ENCODE peak calls at places on chromosome 18, in four cellular contexts. Q, J, N and D are unnamed samples. For H3K36me3 and H3K4me1, the result is how much of the 10 kb centered on the place peaks cover.

GRCh38 chr18:9950289-9951016 is 36.6 kb downstream of the VAPA start:
- DNase-seq in Q (peak), J (no peak), N (no peak), D (no peak)

GRCh38 chr18:58276640-58277456 is 232.8 kb downstream of the NEDD4L start:
- DNase-seq in Q (no peak), J (peak), N (no peak), D (no peak)

GRCh38 chr18:52045946-52046345 is 294.1 kb upstream of the DCC start:
- DNase-seq in Q (no peak), J (no peak), N (no peak), D (no peak)

GRCh38 chr18:50013363-50014138 is 181.4 kb downstream of the MYO5B start:
- DNase-seq in Q (peak), J (no peak), N (no peak), D (no peak)

GRCh38 chr18:33746261-33746660 is 168.2 kb downstream of the ASXL3 start:
- DNase-seq in Q (no peak), J (no peak), N (no peak), D (no peak)

GRCh38 chr18:8929381-8929780 is 173.1 kb upstream of the NDUFV2 start:
- DNase-seq in Q (no peak), J (no peak), N (no peak), D (no peak)

GRCh38 chr18:46484971-46485370 is 172.0 kb downstream of the LOXHD1 start:
- DNase-seq in Q (no peak), J (no peak), N (no peak), D (no peak)

GRCh38 chr18:68176901-68177300 is 538.0 kb downstream of the TMX3 start:
- DNase-seq in Q (no peak), J (no peak), N (no peak), D (no peak)

GRCh38 chr18:41077076-41077475 is 878.0 kb upstream of the PIK3C3 start:
- DNase-seq in Q (no peak), J (no peak), N (no peak), D (no peak)

DNA sequence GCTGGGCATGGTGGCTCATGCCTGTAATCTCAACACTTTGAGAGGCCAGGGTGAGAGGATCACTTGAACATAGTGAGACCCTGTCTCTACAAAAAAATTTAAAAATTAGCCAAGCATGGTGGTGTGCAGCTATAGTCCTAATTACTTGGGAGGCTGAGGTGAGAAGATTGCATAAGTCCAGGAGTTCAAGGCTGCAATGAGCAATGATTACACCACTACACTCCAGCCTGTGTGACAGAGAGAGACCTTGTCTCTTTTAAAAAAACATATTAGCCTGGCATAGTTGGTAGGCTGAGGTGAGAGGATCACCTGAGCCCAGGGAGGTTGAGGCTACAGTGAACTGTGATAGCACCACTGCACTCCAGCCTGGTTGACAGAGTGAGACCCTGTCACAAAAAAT is 13.7 kb downstream of the TRAPPC8 start:
- DNase-seq in Q (no peak), J (no peak), N (peak), D (no peak)
- H3K36me3 ChIP-seq in Q (under half), J (under half), N (under half), D (under half)

GRCh38 chr18:77061291-77061945 is 71.2 kb downstream of the MBP start:
- DNase-seq in Q (peak), J (no peak), N (no peak), D (no peak)
- H3K4me1 ChIP-seq in Q (under half), J (under half), N (under half), D (under half)

DNA sequence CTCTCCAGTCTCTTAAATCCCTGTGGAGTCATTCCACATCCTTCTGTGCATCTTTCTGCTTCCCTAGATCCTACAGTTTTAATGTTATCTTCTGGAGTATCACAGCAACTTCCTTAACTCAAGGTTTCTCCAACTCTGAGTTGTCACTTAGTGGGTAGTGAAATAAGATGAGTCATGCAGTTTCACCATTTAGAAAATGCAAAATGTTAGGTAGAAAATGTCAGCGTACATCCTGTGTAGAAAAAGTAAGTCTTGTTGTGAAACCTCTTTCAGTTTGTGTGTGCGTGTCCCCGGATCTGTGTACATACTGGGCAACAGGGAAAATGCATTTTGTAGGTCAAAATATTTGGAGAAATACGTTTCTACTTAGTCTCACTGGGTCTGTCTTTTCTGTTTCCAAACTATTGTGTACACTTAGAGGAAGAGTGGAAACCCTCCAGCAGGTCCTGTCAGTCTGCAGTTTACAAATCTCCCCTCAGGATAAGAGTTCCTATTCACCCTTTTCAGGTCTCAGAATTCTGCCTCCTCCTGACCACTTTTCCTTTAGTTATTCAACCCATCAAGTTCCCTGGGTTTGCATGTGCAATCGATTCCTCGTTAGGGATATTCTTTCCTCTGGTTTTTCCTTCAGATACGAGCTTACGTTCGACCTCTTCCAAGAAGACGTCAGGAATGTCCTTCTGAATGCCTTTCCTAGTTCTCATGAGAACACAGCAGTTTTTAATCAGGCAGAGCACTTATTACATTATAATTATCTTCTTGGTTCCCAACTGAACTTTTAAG is 154.8 kb downstream of the TGIF1 start:
- DNase-seq in Q (peak), J (no peak), N (peak), D (no peak)
- TF ChIP-seq POLR2A in Q (peak), J (no peak), N (peak), D (no peak)

DNA sequence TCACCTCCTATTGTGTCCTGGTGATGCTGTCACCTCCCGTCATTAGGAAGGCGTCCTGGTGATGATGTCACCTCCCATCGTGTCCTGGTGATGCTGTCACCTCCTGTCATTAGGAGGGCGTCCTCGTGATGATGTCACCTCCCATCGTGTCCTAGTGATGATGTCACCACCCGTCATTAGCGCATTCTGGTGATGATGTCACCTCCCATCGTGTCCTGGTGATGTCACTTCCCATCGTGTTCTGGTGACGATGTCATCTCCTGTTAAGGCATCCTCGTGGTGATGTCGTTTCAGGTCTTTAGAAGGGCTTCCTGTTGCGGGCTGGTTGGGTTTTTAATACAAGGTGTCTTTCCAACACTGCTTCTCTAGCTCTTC is 40.7 kb downstream of the CTDP1 start:
- DNase-seq in Q (no peak), J (no peak), N (no peak), D (no peak)
- H3K36me3 ChIP-seq in Q (half or more), J (under half), N (under half), D (under half)

GRCh38 chr18:79478484-79479113 is 82.9 kb downstream of the NFATC1 start:
- DNase-seq in Q (no peak), J (no peak), N (no peak), D (no peak)
- H3K4me1 ChIP-seq in Q (under half), J (under half), N (under half), D (under half)